ENCODE peak calls at places on chromosomes 2 and 18, in eight cellular contexts. G is epithelial cell of esophagus; A is spleen; P is activated naive CD4-positive, alpha-beta T cell treated with anti-CD3 and anti-CD28 coated beads for 36 hours; K is HTR-8/SVneo; J is skeletal muscle cell; Z is AG08395; S is amniotic stem cell. T is an unnamed sample.

GRCh38 chr18:59145055-59145454 is 5.4 kb downstream of the SEC11C start:
- DNase-seq in P (no peak), J (no peak), K (no peak), S (no peak), A (no peak), G (no peak), Z (no peak), T (no peak)

GRCh38 chr2:236939751-236940229 is 145.9 kb upstream of the COPS8 start:
- DNase-seq in S (no peak), K (no peak), P (no peak), J (peak; percentile 8), A (peak; percentile 72), Z (peak; percentile 38), G (no peak), T (no peak)

GRCh38 chr2:62340981-62341624 is 145.2 kb downstream of the B3GNT2 start:
- DNase-seq in K (peak; percentile 25), G (peak; percentile 62), Z (peak; percentile 48), J (no peak), S (no peak), A (no peak), P (no peak), T (peak; percentile 41)

GRCh38 chr2:160510617-160511016 is 17.0 kb upstream of the RBMS1 start:
- DNase-seq in P (no peak), A (no peak), S (no peak), K (no peak), G (no peak), J (peak; percentile 57), Z (peak; percentile 43), T (peak; percentile 68)

GRCh38 chr2:109081374-109081773 is 47.6 kb upstream of the SH3RF3 start:
- DNase-seq in P (no peak), Z (no peak), G (no peak), K (no peak), S (no peak), J (no peak), A (peak; percentile 56), T (no peak)

GRCh38 chr2:25043241-25043867 is 1.5 kb downstream of the EFR3B start:
- DNase-seq in Z (peak; percentile 76), P (peak; percentile 75), A (peak; percentile 47), K (peak; percentile 67), S (peak; percentile 48), J (peak; percentile 64), G (peak; percentile 37), T (peak; percentile 18)

GRCh38 chr2:238379096-238379810 is 47.5 kb upstream of the ASB1 start:
- DNase-seq in A (no peak), Z (no peak), P (peak; percentile 36), G (peak; percentile 69), S (no peak), J (no peak), K (peak; percentile 40), T (peak; percentile 32)

GRCh38 chr2:217277646-217278048 is 417.8 kb upstream of the TNP1 start:
- DNase-seq in S (peak; percentile 59), P (no peak), Z (peak; percentile 76), K (peak; percentile 81), J (peak; percentile 91), G (peak; percentile 83), A (peak; percentile 75), T (peak; percentile 94)

GRCh38 chr2:34423301-34423700 is 824.2 kb upstream of the FAM98A start:
- DNase-seq in K (no peak), Z (no peak), J (no peak), P (no peak), S (no peak), G (no peak), A (no peak), T (no peak)

GRCh38 chr2:174158003-174158402 is 90.3 kb downstream of the OLA1 start:
- DNase-seq in K (peak; percentile 54), Z (peak; percentile 60), G (peak; percentile 63), A (no peak), J (no peak), P (peak; percentile 49), S (no peak), T (peak; percentile 53)

T was measured in fibroblast of villous mesenchyme.